ENCODE peak calls at places on chromosomes 7 and 10, in nine cellular contexts. F is RWPE1, U is EH, C is upper lobe of left lung, G is NCI-H510A treated with DMSO at 0.1 percent for 48 hours, M is GM12865, B is heart right ventricle, L is T-cell, S is amygdala. K is an unnamed sample.
A peak's percentile ranks its signal among the peaks of the same experiment; 100 is the strongest.

GRCh38 chr7:150330211-150330885 is 7.0 kb upstream of the ACTR3C start:
- DNase-seq in G (no peak), M (no peak), B (no peak), F (no peak), C (no peak), U (no peak), S (no peak), L (no peak), K (no peak)

GRCh38 chr7:21167942-21168341 is 259.9 kb upstream of the SP4 start:
- DNase-seq in U (no peak), M (no peak), C (no peak), B (no peak), L (no peak), F (no peak), S (no peak), G (no peak), K (no peak)

GRCh38 chr7:100119701-100120517 is 475 bp downstream of the CNPY4 start:
- DNase-seq in F (peak; percentile 68), U (peak; percentile 75), L (peak; percentile 58), M (peak; percentile 71), C (peak; percentile 41), S (peak; percentile 78), B (peak; percentile 69), G (no peak), K (peak; percentile 60)

GRCh38 chr10:14707441-14707840 is 67.3 kb downstream of the FAM107B start:
- DNase-seq in L (no peak), U (peak; percentile 67), S (no peak), M (no peak), F (no peak), B (no peak), G (no peak), C (no peak), K (no peak)

GRCh38 chr10:44786451-44786850 is 124.7 kb upstream of the TMEM72 start:
- DNase-seq in F (no peak), M (no peak), S (peak; percentile 16), U (peak; percentile 90), L (no peak), G (no peak), B (no peak), C (no peak), K (no peak)

GRCh38 chr7:143484059-143484458 is 6.4 kb downstream of the TAS2R41 start:
- DNase-seq in U (peak; percentile 46), S (no peak), M (no peak), G (no peak), C (no peak), L (no peak), B (no peak), F (no peak), K (no peak)

GRCh38 chr7:151448261-151449252 is 8.6 kb upstream of the CRYGN start:
- DNase-seq in U (peak; percentile 65), G (peak; percentile 44), C (peak; percentile 65), B (peak; percentile 67), L (peak; percentile 74), M (peak; percentile 66), S (peak; percentile 29), F (peak; percentile 56), K (peak; percentile 65)

GRCh38 chr7:47435889-47436312 is 146.0 kb downstream of the TNS3 start:
- DNase-seq in F (peak; percentile 68), M (peak; percentile 61), C (peak; percentile 63), B (peak; percentile 74), S (no peak), L (no peak), G (peak; percentile 11), U (peak; percentile 85), K (peak; percentile 63)

GRCh38 chr7:131071786-131072504 is 255.7 kb upstream of the MKLN1 start:
- DNase-seq in F (no peak), L (no peak), U (peak; percentile 62), G (no peak), S (peak; percentile 66), C (peak; percentile 38), B (peak; percentile 87), M (peak; percentile 51), K (no peak)

GRCh38 chr7:143008007-143008901 is 18.7 kb downstream of the OR9A2 start:
- DNase-seq in B (peak; percentile 77), L (peak; percentile 77), G (peak; percentile 13), F (peak; percentile 59), C (peak; percentile 79), M (peak; percentile 66), U (peak; percentile 73), S (peak; percentile 51), K (peak; percentile 81)

GRCh38 chr10:27893320-27894014 is 105.4 kb downstream of the ODAD2 start:
- DNase-seq in U (peak; percentile 56), B (no peak), M (no peak), G (no peak), C (no peak), S (no peak), L (no peak), F (peak; percentile 35), K (no peak)

GRCh38 chr7:107528461-107528860 is 35.3 kb downstream of the COG5 start:
- DNase-seq in F (peak; percentile 55), C (no peak), L (no peak), U (peak; percentile 85), S (no peak), G (no peak), M (no peak), B (no peak), K (no peak)

GRCh38 chr10:114083040-114083439 is 39.4 kb downstream of the ADRB1 start:
- DNase-seq in B (no peak), C (no peak), S (no peak), G (no peak), F (no peak), M (no peak), U (no peak), L (no peak), K (no peak)

GRCh38 chr7:129615018-129615417 is 3.5 kb downstream of the NRF1 start:
- DNase-seq in L (no peak), S (no peak), U (peak; percentile 21), F (peak; percentile 20), M (peak; percentile 74), G (no peak), B (no peak), C (no peak), K (no peak)

GRCh38 chr7:151099486-151100211 is 13.4 kb downstream of the AGAP3 start:
- DNase-seq in G (no peak), B (no peak), M (no peak), F (no peak), U (no peak), L (no peak), S (no peak), C (no peak), K (no peak)

GRCh38 chr7:6026011-6026819 is 5.0 kb upstream of the ANKRD61 start:
- DNase-seq in L (peak; percentile 68), U (peak; percentile 53), C (peak; percentile 82), M (peak; percentile 78), B (peak; percentile 73), G (peak; percentile 36), S (no peak), F (peak; percentile 63), K (peak; percentile 75)

GRCh38 chr10:96366508-96366907 is 7.7 kb upstream of the OPALIN start:
- DNase-seq in L (no peak), B (no peak), G (no peak), S (no peak), C (no peak), F (peak; percentile 58), U (peak; percentile 53), M (no peak), K (no peak)

GRCh38 chr10:106224676-106225075 is 939.8 kb downstream of the SORCS1 start:
- DNase-seq in G (no peak), B (no peak), S (no peak), F (peak; percentile 12), M (no peak), L (no peak), U (peak; percentile 88), C (no peak), K (no peak)

GRCh38 chr10:81848514-81848913 is 26.5 kb upstream of the NRG3 start:
- DNase-seq in S (no peak), G (no peak), C (no peak), F (no peak), M (no peak), B (no peak), L (no peak), U (no peak), K (no peak)

GRCh38 chr10:12531305-12531738 is 182.0 kb downstream of the CAMK1D start:
- DNase-seq in F (no peak), C (no peak), U (no peak), G (no peak), B (peak; percentile 50), M (no peak), L (no peak), S (peak; percentile 11), K (peak; percentile 65)

GRCh38 chr7:1532456-1533254 is 2.2 kb downstream of the MAFK start:
- DNase-seq in U (peak; percentile 95), S (peak; percentile 42), L (peak; percentile 56), M (peak; percentile 50), G (peak; percentile 38), C (peak; percentile 96), B (peak; percentile 88), F (peak; percentile 89), K (peak; percentile 74)

GRCh38 chr7:16129431-16130126 is 291.8 kb downstream of the CRPPA start:
- DNase-seq in G (no peak), F (peak; percentile 66), M (no peak), L (no peak), S (no peak), B (no peak), C (no peak), U (peak; percentile 88), K (no peak)

GRCh38 chr7:146772581-146772980 is 656.0 kb downstream of the CNTNAP2 start:
- DNase-seq in C (no peak), G (no peak), M (no peak), S (no peak), L (no peak), U (no peak), B (no peak), F (no peak), K (no peak)

GRCh38 chr10:91694170-91694794 is 61.4 kb upstream of the PPP1R3C start:
- DNase-seq in L (no peak), S (no peak), B (no peak), G (peak; percentile 30), F (peak; percentile 45), C (no peak), U (peak; percentile 56), M (peak; percentile 31), K (no peak)

GRCh38 chr7:44066494-44067063 is 1.2 kb upstream of the PGAM2 start:
- DNase-seq in M (no peak), F (no peak), U (no peak), G (no peak), S (no peak), L (no peak), C (peak; percentile 19), B (no peak), K (no peak)

GRCh38 chr7:131370523-131370968 is 42.9 kb downstream of the MKLN1 start:
- DNase-seq in C (no peak), F (no peak), S (no peak), B (no peak), G (no peak), U (peak; percentile 79), M (peak; percentile 74), L (no peak), K (no peak)

GRCh38 chr7:19327011-19327410 is 181.8 kb upstream of the FERD3L start:
- DNase-seq in C (no peak), S (no peak), M (no peak), U (peak; percentile 5), B (peak; percentile 7), G (no peak), F (no peak), L (no peak), K (no peak)

GRCh38 chr10:100792544-100792943 is 47.2 kb downstream of the PAX2 start:
- DNase-seq in G (no peak), S (no peak), F (no peak), B (no peak), U (no peak), M (no peak), L (no peak), C (no peak), K (no peak)

GRCh38 chr10:96613565-96613964 is 26.8 kb upstream of the TM9SF3 start:
- DNase-seq in M (no peak), L (no peak), F (no peak), C (no peak), B (no peak), S (no peak), G (no peak), U (no peak), K (no peak)

GRCh38 chr10:43221419-43222293 is 45.2 kb downstream of the RASGEF1A start:
- DNase-seq in L (no peak), C (no peak), M (no peak), S (no peak), B (no peak), G (no peak), F (no peak), U (no peak), K (peak; percentile 9)

GRCh38 chr10:49761789-49762565 is at the start of gene OGDHL:
- DNase-seq in G (peak; percentile 37), C (no peak), S (peak; percentile 45), U (peak; percentile 57), B (peak; percentile 23), L (peak; percentile 9), F (peak; percentile 73), M (peak; percentile 89), K (peak; percentile 56)

K was measured in left ventricle myocardium inferior.